ENCODE peak calls at places on chromosomes 3 and 15, in ten cellular contexts. J, D, E, C, W, U, I, T, R and A are unnamed samples.

GRCh38 chr3:23271876-23272741 is 69.0 kb downstream of the UBE2E2 start:
- DNase-seq in J (no peak), C (no peak), I (no peak), T (no peak), D (no peak), E (no peak), R (no peak), W (no peak), U (no peak), A (no peak)

GRCh38 chr15:37095197-37095992 is 5.0 kb downstream of the MEIS2 start:
- DNase-seq in D (peak), W (no peak), T (no peak), J (no peak), U (no peak), I (no peak), C (peak), E (peak), R (peak), A (no peak)

GRCh38 chr3:138615462-138615861 is 6.9 kb downstream of the FAIM start:
- DNase-seq in T (no peak), E (no peak), J (no peak), D (no peak), U (no peak), R (no peak), W (no peak), C (no peak), I (no peak), A (no peak)

GRCh38 chr15:65028338-65028737 is 1.1 kb downstream of the MTFMT start:
- DNase-seq in U (no peak), D (no peak), E (no peak), T (no peak), W (no peak), C (no peak), I (no peak), J (no peak), R (no peak), A (no peak)

GRCh38 chr3:133927543-133928066 is 31.9 kb upstream of the RAB6B start:
- DNase-seq in U (peak), I (peak), E (peak), J (no peak), C (peak), R (peak), W (peak), D (peak), T (no peak), A (no peak)

GRCh38 chr3:156456771-156457224 is 98.1 kb downstream of the SSR3 start:
- DNase-seq in E (no peak), C (peak), R (no peak), W (no peak), T (no peak), U (no peak), D (peak), J (no peak), I (no peak), A (no peak)

GRCh38 chr15:57637836-57638235 is 46.1 kb downstream of the MYZAP start:
- DNase-seq in C (no peak), J (no peak), U (no peak), D (no peak), E (no peak), T (no peak), W (no peak), I (no peak), R (no peak), A (no peak)

GRCh38 chr3:65497846-65498245 is 540.9 kb downstream of the MAGI1 start:
- DNase-seq in D (no peak), U (no peak), I (no peak), C (peak), J (no peak), R (no peak), T (no peak), W (peak), E (no peak), A (no peak)

GRCh38 chr3:23776352-23776891 is 29.3 kb upstream of the UBE2E1 start:
- DNase-seq in T (no peak), J (peak), U (no peak), C (no peak), I (no peak), R (no peak), E (no peak), W (peak), D (no peak), A (peak)

GRCh38 chr3:172680684-172681083 is 30.2 kb downstream of the NCEH1 start:
- DNase-seq in T (no peak), U (no peak), E (no peak), J (no peak), W (no peak), I (no peak), R (peak), C (no peak), D (no peak), A (peak)

GRCh38 chr3:107461721-107462120 is 61.0 kb upstream of the BBX start:
- DNase-seq in W (no peak), D (no peak), E (no peak), C (no peak), I (no peak), U (no peak), J (no peak), R (no peak), T (no peak), A (no peak)

GRCh38 chr3:60760145-60760544 is 491.1 kb downstream of the FHIT start:
- DNase-seq in D (no peak), I (no peak), E (no peak), J (no peak), C (no peak), W (no peak), T (no peak), U (no peak), R (no peak), A (no peak)

GRCh38 chr15:57550640-57551039 is 41.1 kb upstream of the MYZAP start:
- DNase-seq in J (no peak), I (peak), D (no peak), U (no peak), E (no peak), R (no peak), C (no peak), W (no peak), T (no peak), A (no peak)

GRCh38 chr3:29453278-29453961 is 172.5 kb downstream of the RBMS3 start:
- DNase-seq in U (no peak), W (no peak), E (no peak), T (no peak), I (peak), J (no peak), R (no peak), C (no peak), D (no peak), A (no peak)

GRCh38 chr3:197547618-197548017 is 8.2 kb downstream of the BDH1 start:
- DNase-seq in C (peak), I (no peak), T (no peak), E (peak), R (no peak), D (peak), W (no peak), J (no peak), U (no peak), A (no peak)

GRCh38 chr15:38490231-38490630 is 36.3 kb downstream of the FAM98B start:
- DNase-seq in E (no peak), C (no peak), T (no peak), I (no peak), D (no peak), U (no peak), R (no peak), W (no peak), J (no peak), A (no peak)

GRCh38 chr3:133540896-133541674 is 32.4 kb upstream of the CDV3 start:
- DNase-seq in U (no peak), J (no peak), E (no peak), D (no peak), T (no peak), R (peak), W (no peak), I (no peak), C (no peak), A (peak)

GRCh38 chr15:52281085-52282035 is 14.2 kb downstream of the MYO5C start:
- DNase-seq in C (no peak), W (no peak), R (no peak), E (no peak), J (no peak), D (no peak), U (no peak), I (no peak), T (no peak), A (no peak)

GRCh38 chr3:5694267-5694666 is 506.8 kb downstream of the EDEM1 start:
- DNase-seq in T (no peak), E (no peak), D (no peak), R (no peak), J (no peak), C (no peak), W (no peak), I (no peak), U (no peak), A (no peak)

GRCh38 chr15:75694241-75695182 is 18.1 kb downstream of the CSPG4 start:
- DNase-seq in R (peak), D (peak), U (no peak), J (peak), E (peak), C (peak), W (peak), I (no peak), T (peak), A (peak)

GRCh38 chr15:34370129-34370528 is 3.1 kb upstream of the LPCAT4 start:
- DNase-seq in U (no peak), T (no peak), R (no peak), D (no peak), I (no peak), W (no peak), C (no peak), E (no peak), J (no peak), A (no peak)

GRCh38 chr3:175381685-175382084 is 522.6 kb downstream of the NAALADL2 start:
- DNase-seq in W (no peak), U (no peak), I (no peak), J (no peak), T (no peak), D (no peak), C (no peak), R (no peak), E (no peak), A (no peak)

GRCh38 chr3:37741644-37742043 is 120.0 kb upstream of the CTDSPL start:
- DNase-seq in D (no peak), E (peak), T (no peak), J (no peak), I (peak), C (peak), W (peak), R (peak), U (no peak), A (no peak)

GRCh38 chr3:71425491-71426071 is 157.9 kb downstream of the FOXP1 start:
- DNase-seq in R (no peak), T (no peak), I (no peak), C (no peak), E (no peak), W (no peak), U (no peak), D (no peak), J (peak), A (peak)

GRCh38 chr15:79680721-79681120 is 216.1 kb downstream of the MTHFS start:
- DNase-seq in E (no peak), T (no peak), I (no peak), U (no peak), R (no peak), C (no peak), D (no peak), J (peak), W (no peak), A (peak)

GRCh38 chr3:66638717-66639116 is 137.9 kb upstream of the LRIG1 start:
- DNase-seq in D (no peak), U (no peak), W (no peak), E (no peak), R (no peak), C (no peak), T (no peak), J (no peak), I (no peak), A (no peak)

GRCh38 chr15:99015677-99016568 is 8.3 kb upstream of the PGPEP1L start:
- DNase-seq in R (no peak), I (peak), W (no peak), E (peak), J (no peak), T (no peak), C (peak), U (no peak), D (peak), A (no peak)

GRCh38 chr15:89898628-89899302 is 5.0 kb upstream of the AP3S2 start:
- DNase-seq in I (no peak), U (peak), E (peak), R (no peak), D (peak), W (peak), T (peak), C (peak), J (no peak), A (peak)